ENCODE peak calls at places on chromosomes 6 and 20, in seven cellular contexts. X, R, Q, N, J, E and K are unnamed samples.

GRCh38 chr6:70166088-70166958 is 136.6 kb downstream of the COL9A1 start:
- DNase-seq in N (peak), J (no peak), R (peak), Q (peak), E (peak), X (peak), K (peak)

GRCh38 chr6:51466427-51466826 is 621.0 kb downstream of the PKHD1 start:
- DNase-seq in Q (no peak), X (no peak), R (no peak), N (no peak), J (no peak), E (peak), K (peak)

GRCh38 chr6:45933855-45934254 is 81.8 kb downstream of the CLIC5 start:
- DNase-seq in Q (no peak), R (no peak), E (no peak), X (no peak), J (no peak), N (no peak), K (no peak)

GRCh38 chr6:52788478-52788877 is 15.1 kb downstream of the GSTA1 start:
- DNase-seq in N (no peak), Q (no peak), X (no peak), R (no peak), J (no peak), E (no peak), K (no peak)

GRCh38 chr6:34082348-34082747 is 63.5 kb downstream of the GRM4 start:
- DNase-seq in X (no peak), E (no peak), R (no peak), Q (no peak), J (no peak), N (no peak), K (no peak)

GRCh38 chr6:89145461-89145961 is 344 bp upstream of the PM20D2 start:
- DNase-seq in E (no peak), R (peak), Q (no peak), X (no peak), N (no peak), J (no peak), K (peak)

GRCh38 chr20:4782373-4782772 is 60.7 kb downstream of the PRND start:
- DNase-seq in E (no peak), N (no peak), Q (no peak), R (peak), J (no peak), X (no peak), K (no peak)

GRCh38 chr20:652611-653109 is 340 bp downstream of the SRXN1 start:
- DNase-seq in Q (no peak), E (no peak), N (no peak), R (no peak), X (peak), J (no peak), K (no peak)

GRCh38 chr6:56223995-56224394 is 23.4 kb downstream of the COL21A1 start:
- DNase-seq in X (no peak), J (no peak), Q (no peak), N (no peak), R (no peak), E (no peak), K (no peak)